ENCODE peak calls at places on chromosomes 4 and X, in eight cellular contexts. E is HepG2, M is H1, K is GM12878, A is HCT116, V is endothelial cell of umbilical vein, R is SK-N-SH, S is K562. F is an unnamed sample.

GRCh38 chr4:173845580-173845979 is 315.6 kb upstream of the HAND2 start:
- DNase-seq in E (no peak), M (no peak), K (no peak), A (no peak), V (no peak), R (no peak), S (no peak), F (no peak)

GRCh38 chrX:149312936-149313432 is 192.1 kb downstream of the IDS start:
- DNase-seq in E (no peak), M (no peak), K (no peak), A (no peak), V (no peak), R (no peak), S (no peak), F (no peak)

GRCh38 chr4:94274912-94275311 is 67.2 kb downstream of the SMARCAD1 start:
- DNase-seq in E (no peak), M (no peak), K (no peak), A (no peak), V (no peak), R (no peak), S (no peak), F (no peak)

GRCh38 chr4:52837716-52838558 is 24.2 kb upstream of the RASL11B start:
- DNase-seq in E (peak), M (no peak), K (no peak), A (no peak), V (no peak), R (no peak), S (no peak), F (no peak)

GRCh38 chr4:8439168-8439567 is 1.4 kb downstream of the ACOX3 start:
- DNase-seq in E (no peak), M (no peak), K (no peak), A (no peak), V (peak), R (no peak), S (no peak), F (no peak)

GRCh38 chr4:44740201-44740600 is 13.8 kb upstream of the GNPDA2 start:
- DNase-seq in E (no peak), M (no peak), K (no peak), A (no peak), V (no peak), R (no peak), S (no peak), F (no peak)

GRCh38 chr4:2799971-2800690 is 7.2 kb downstream of the SH3BP2 start:
- DNase-seq in E (no peak), M (no peak), K (no peak), A (no peak), V (no peak), R (no peak), S (no peak), F (no peak)

GRCh38 chr4:141425124-141425523 is 204.4 kb downstream of the ZNF330 start:
- DNase-seq in E (no peak), M (no peak), K (no peak), A (peak), V (no peak), R (no peak), S (no peak), F (no peak)

GRCh38 chrX:25640276-25640675 is 497.9 kb upstream of the MAGEB18 start:
- DNase-seq in E (no peak), M (no peak), K (no peak), A (no peak), V (peak), R (no peak), S (no peak), F (no peak)

GRCh38 chr4:56786955-56787354 is 34.5 kb downstream of the SPINK2 start:
- DNase-seq in E (no peak), M (no peak), K (no peak), A (no peak), V (peak), R (peak), S (no peak), F (no peak)

GRCh38 chr4:54229631-54230478 is 762 bp downstream of the PDGFRA start:
- DNase-seq in E (no peak), M (peak), K (no peak), A (no peak), V (no peak), R (peak), S (no peak), F (no peak)

GRCh38 chr4:148503681-148504080 is 61.5 kb upstream of the NR3C2 start:
- DNase-seq in E (no peak), M (no peak), K (no peak), A (no peak), V (no peak), R (no peak), S (no peak), F (no peak)

GRCh38 chrX:107731831-107732502 is 43.6 kb downstream of the TSC22D3 start:
- DNase-seq in E (no peak), M (no peak), K (no peak), A (peak), V (peak), R (peak), S (peak), F (no peak)

GRCh38 chr4:78592104-78592783 is 40.7 kb downstream of the ANXA3 start:
- DNase-seq in E (no peak), M (no peak), K (no peak), A (no peak), V (no peak), R (peak), S (peak), F (no peak)

GRCh38 chr4:122050836-122051235 is 99.0 kb upstream of the TRPC3 start:
- DNase-seq in E (no peak), M (no peak), K (no peak), A (no peak), V (no peak), R (no peak), S (no peak), F (no peak)

GRCh38 chr4:82429728-82430192 is 502 bp downstream of the HNRNPDL start:
- DNase-seq in E (no peak), M (no peak), K (no peak), A (no peak), V (no peak), R (no peak), S (no peak), F (no peak)

GRCh38 chr4:127188847-127189246 is 443.9 kb upstream of the INTU start:
- DNase-seq in E (no peak), M (no peak), K (no peak), A (peak), V (no peak), R (no peak), S (no peak), F (no peak)

GRCh38 chr4:113509851-113510250 is 251.7 kb downstream of the CAMK2D start:
- DNase-seq in E (no peak), M (no peak), K (no peak), A (no peak), V (no peak), R (no peak), S (no peak), F (no peak)

GRCh38 chr4:147831452-147832192 is 99.7 kb downstream of the ARHGAP10 start:
- DNase-seq in E (no peak), M (no peak), K (no peak), A (peak), V (peak), R (no peak), S (peak), F (no peak)

GRCh38 chr4:152850377-152850776 is 70.6 kb downstream of the ARFIP1 start:
- DNase-seq in E (peak), M (no peak), K (peak), A (no peak), V (no peak), R (no peak), S (peak), F (no peak)

GRCh38 chr4:151921811-151922210 is 161.0 kb upstream of the GATB start:
- DNase-seq in E (no peak), M (no peak), K (no peak), A (no peak), V (no peak), R (no peak), S (no peak), F (no peak)

DNA sequence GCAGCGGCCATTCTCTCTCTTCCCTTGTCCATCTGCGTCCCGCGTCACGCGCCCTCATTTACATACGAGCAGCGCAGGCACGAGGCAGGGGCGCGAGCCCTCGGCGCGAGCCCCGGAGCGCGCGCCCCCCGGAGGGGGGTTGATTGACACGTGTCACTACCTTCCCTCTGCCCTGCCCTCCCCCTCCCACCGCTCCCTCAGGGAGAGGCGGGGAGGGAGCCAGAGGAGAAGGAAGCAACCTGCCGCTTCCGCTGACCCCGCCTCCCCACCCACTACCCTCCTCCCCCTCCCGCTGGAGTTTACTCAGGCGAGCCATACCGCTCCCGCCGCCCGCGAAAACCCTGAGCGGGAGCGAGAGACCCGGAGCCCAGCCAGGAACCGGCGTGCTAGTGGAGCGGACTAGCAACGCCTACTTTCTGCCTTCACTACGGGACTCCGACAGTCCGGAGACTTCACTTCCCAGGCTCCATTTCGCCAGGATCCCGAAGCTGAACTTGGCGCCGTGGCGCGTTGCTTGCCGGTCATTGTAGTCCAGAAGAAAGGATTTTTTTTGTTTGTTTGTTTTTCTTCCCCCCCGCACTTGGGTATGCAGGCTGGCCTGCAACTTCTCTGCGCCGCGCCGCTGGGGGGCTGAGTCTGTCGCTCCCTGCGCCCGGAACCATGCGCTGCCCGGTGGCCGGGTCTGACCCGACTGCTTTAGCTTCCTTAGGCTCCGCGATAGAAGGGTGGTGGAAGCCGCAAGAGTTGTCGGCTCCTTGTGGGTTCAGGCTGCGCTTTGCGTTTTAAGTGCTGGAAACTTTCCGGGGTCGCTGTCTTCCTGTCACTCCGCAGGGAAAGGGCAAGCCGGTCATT is at the start of gene LCORL:
- DNase-seq in E (peak), M (peak), K (peak), A (peak), V (peak), R (peak), S (peak), F (peak)
- TF ChIP-seq POLR2AphosphoS5 in E (peak), M (peak), K (no peak), A (no peak), V (no peak), R (peak), S (peak), F (no peak)

DNA sequence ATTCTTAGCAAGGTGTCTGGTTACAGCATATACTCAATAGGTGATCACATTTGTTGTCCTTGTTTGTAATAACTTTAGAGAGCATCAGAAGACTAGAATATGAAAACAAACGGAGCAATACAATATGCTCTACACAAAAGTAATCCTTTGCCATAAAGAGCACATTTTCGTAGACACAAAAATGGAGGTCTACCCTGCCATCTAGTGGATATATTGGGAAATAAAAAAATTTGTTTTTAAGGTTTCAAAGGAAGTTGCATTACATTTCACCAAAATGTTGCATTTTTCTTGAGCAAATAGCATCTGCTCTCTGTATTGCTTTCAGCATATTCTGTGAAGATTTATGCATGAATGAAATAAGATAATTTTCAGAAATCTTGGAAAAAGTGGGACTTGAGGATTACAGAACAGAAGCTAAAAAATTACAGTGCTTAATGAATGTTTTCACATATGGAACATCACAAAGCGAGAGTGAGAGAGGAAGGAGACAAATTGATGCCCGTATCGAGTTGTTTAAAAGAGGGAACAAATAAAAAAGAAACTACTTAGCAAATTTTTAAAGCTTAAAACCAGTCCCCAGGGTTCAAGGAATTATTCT is 390.2 kb downstream of the ANKRD50 start:
- DNase-seq in E (peak), M (no peak), K (no peak), A (peak), V (peak), R (peak), S (peak), F (no peak)
- H3K9ac ChIP-seq in E (no peak), M (no peak), K (no peak), A (no peak), V (no peak), R (no peak), S (no peak), F (no peak)

GRCh38 chr4:185395956-185396723 is 416 bp upstream of the LRP2BP start:
- DNase-seq in E (peak), M (no peak), K (peak), A (peak), V (peak), R (peak), S (peak), F (peak)
- TF ChIP-seq POLR2AphosphoS5 in E (peak), M (peak), K (peak), A (no peak), V (peak), R (peak), S (peak), F (peak)

DNA sequence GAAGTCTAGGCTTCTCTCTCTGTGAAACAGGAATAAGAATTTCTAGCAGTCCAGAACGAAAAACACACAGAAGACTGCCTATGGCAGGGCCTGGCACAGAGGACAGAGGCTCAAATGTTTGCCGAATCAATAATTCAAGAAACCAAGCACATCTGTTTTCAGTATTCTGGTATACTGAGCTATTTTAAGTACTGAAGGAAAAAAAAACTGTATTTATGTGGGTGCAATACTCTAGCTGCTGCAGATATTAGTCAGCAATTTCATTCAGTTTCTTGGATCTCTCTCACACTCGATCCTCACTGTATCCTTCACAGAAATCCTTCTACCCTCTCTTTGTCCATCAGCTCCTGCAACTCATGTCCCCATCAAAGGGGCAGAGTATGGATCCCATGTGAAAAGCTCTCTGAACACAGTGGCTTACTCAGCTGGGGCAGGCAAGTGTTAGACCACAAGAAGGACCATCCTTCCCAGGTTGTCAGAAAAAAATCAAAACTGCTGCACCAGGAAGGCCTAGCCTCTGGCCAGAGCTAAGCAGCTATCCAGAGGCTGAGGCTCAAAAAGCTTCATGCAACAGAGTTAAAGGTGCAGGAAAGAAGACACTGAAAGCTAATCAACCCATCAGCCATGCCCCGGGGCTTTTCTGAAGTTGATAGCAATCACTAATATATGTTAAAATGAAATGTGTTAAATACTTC is 9.1 kb upstream of the USO1 start:
- DNase-seq in E (no peak), M (peak), K (no peak), A (no peak), V (no peak), R (peak), S (no peak), F (no peak)
- H3K9ac ChIP-seq in E (no peak), M (no peak), K (no peak), A (no peak), V (no peak), R (peak), S (peak), F (peak)